ENCODE peak calls at places on chromosomes 6 and 20, in nine cellular contexts. P, I, Y, T, H, N, D, R and G are unnamed samples.
A peak's percentile ranks its signal among the peaks of the same experiment; 100 is the strongest.

GRCh38 chr20:2748551-2749342 is 51.7 kb downstream of the CPXM1 start:
- DNase-seq in P (no peak), I (no peak), Y (no peak), T (no peak), H (no peak), N (no peak), D (no peak), R (no peak), G (peak; percentile 25)

GRCh38 chr20:38726849-38727601 is 2.7 kb downstream of the SLC32A1 start:
- DNase-seq in P (no peak), I (no peak), Y (no peak), T (peak; percentile 88), H (no peak), N (peak; percentile 17), D (peak; percentile 33), R (no peak), G (peak; percentile 48)

GRCh38 chr6:157768304-157768703 is 54.7 kb upstream of the SNX9 start:
- DNase-seq in P (no peak), I (no peak), Y (no peak), T (no peak), H (no peak), N (no peak), D (no peak), R (no peak), G (no peak)

GRCh38 chr6:34663371-34663770 is 33.2 kb downstream of the ILRUN start:
- DNase-seq in P (no peak), I (no peak), Y (no peak), T (no peak), H (no peak), N (no peak), D (no peak), R (no peak), G (no peak)

GRCh38 chr6:117485433-117485832 is 3.0 kb downstream of the DCBLD1 start:
- DNase-seq in P (no peak), I (no peak), Y (no peak), T (no peak), H (no peak), N (no peak), D (no peak), R (no peak), G (no peak)

GRCh38 chr6:16419636-16420331 is 181.4 kb downstream of the GMPR start:
- DNase-seq in P (no peak), I (no peak), Y (no peak), T (no peak), H (no peak), N (no peak), D (no peak), R (no peak), G (no peak)

GRCh38 chr20:37936451-37936850 is 33.5 kb downstream of the VSTM2L start:
- DNase-seq in P (no peak), I (no peak), Y (no peak), T (no peak), H (no peak), N (no peak), D (no peak), R (no peak), G (no peak)

GRCh38 chr6:26351544-26351953 is 13.4 kb upstream of the BTN3A2 start:
- DNase-seq in P (no peak), I (no peak), Y (peak; percentile 98), T (no peak), H (no peak), N (no peak), D (no peak), R (peak; percentile 52), G (no peak)

GRCh38 chr6:94074764-94075163 is 655.4 kb upstream of the EPHA7 start:
- DNase-seq in P (no peak), I (no peak), Y (no peak), T (no peak), H (no peak), N (no peak), D (no peak), R (no peak), G (no peak)

GRCh38 chr6:134134654-134135053 is 82.2 kb upstream of the SLC2A12 start:
- DNase-seq in P (no peak), I (no peak), Y (no peak), T (no peak), H (no peak), N (no peak), D (no peak), R (no peak), G (no peak)

GRCh38 chr6:11921017-11921438 is 91.1 kb upstream of the HIVEP1 start:
- DNase-seq in P (no peak), I (peak; percentile 53), Y (peak; percentile 95), T (peak; percentile 27), H (no peak), N (no peak), D (no peak), R (peak; percentile 89), G (no peak)

GRCh38 chr6:81475646-81476045 is 276.8 kb downstream of the TENT5A start:
- DNase-seq in P (no peak), I (no peak), Y (no peak), T (no peak), H (no peak), N (no peak), D (no peak), R (no peak), G (no peak)

GRCh38 chr6:157434349-157435016 is 53.5 kb downstream of the ZDHHC14 start:
- DNase-seq in P (peak; percentile 52), I (peak; percentile 29), Y (no peak), T (no peak), H (no peak), N (no peak), D (no peak), R (peak; percentile 38), G (no peak)

GRCh38 chr6:160424256-160424655 is 76.1 kb downstream of the SLC22A3 start:
- DNase-seq in P (no peak), I (no peak), Y (no peak), T (no peak), H (no peak), N (no peak), D (no peak), R (no peak), G (no peak)

GRCh38 chr20:16615199-16615598 is 42.0 kb upstream of the KIF16B start:
- DNase-seq in P (no peak), I (peak; percentile 15), Y (peak; percentile 60), T (no peak), H (no peak), N (no peak), D (no peak), R (peak; percentile 66), G (no peak)

GRCh38 chr6:74642101-74642500 is 563.8 kb downstream of the COL12A1 start:
- DNase-seq in P (no peak), I (no peak), Y (no peak), T (no peak), H (no peak), N (no peak), D (no peak), R (no peak), G (no peak)

GRCh38 chr6:74650668-74651067 is 555.2 kb downstream of the COL12A1 start:
- DNase-seq in P (no peak), I (no peak), Y (no peak), T (no peak), H (no peak), N (no peak), D (no peak), R (no peak), G (no peak)

GRCh38 chr6:74645108-74645849 is 560.6 kb downstream of the COL12A1 start:
- DNase-seq in P (no peak), I (no peak), Y (no peak), T (no peak), H (no peak), N (no peak), D (no peak), R (no peak), G (no peak)

GRCh38 chr6:74651948-74652347 is 553.9 kb downstream of the COL12A1 start:
- DNase-seq in P (no peak), I (no peak), Y (no peak), T (no peak), H (no peak), N (no peak), D (no peak), R (no peak), G (no peak)

GRCh38 chr6:74646461-74646860 is 559.4 kb downstream of the COL12A1 start:
- DNase-seq in P (no peak), I (no peak), Y (no peak), T (no peak), H (no peak), N (no peak), D (no peak), R (no peak), G (no peak)
- H3K36me3 ChIP-seq in P (no peaks in the 10 kb centered on the region), I (no peaks in the 10 kb centered on the region), Y (no peaks in the 10 kb centered on the region), T (no peaks in the 10 kb centered on the region), H (no peaks in the 10 kb centered on the region), N (no peaks in the 10 kb centered on the region), D (no peaks in the 10 kb centered on the region), R (no peaks in the 10 kb centered on the region), G (no peaks in the 10 kb centered on the region)

GRCh38 chr6:43176423-43176786 is 5.3 kb downstream of the SRF start:
- DNase-seq in P (no peak), I (no peak), Y (no peak), T (no peak), H (no peak), N (no peak), D (no peak), R (no peak), G (no peak)
- H3K4me1 ChIP-seq in P (peaks cover 8% of the 10 kb centered on the region), I (peaks cover 14% of the 10 kb centered on the region), Y (peaks cover 20% of the 10 kb centered on the region), T (peaks cover 16% of the 10 kb centered on the region), H (peaks cover 16% of the 10 kb centered on the region), N (peaks cover 25% of the 10 kb centered on the region), D (peaks cover 36% of the 10 kb centered on the region), R (peaks cover 18% of the 10 kb centered on the region), G (peaks cover 25% of the 10 kb centered on the region)

DNA sequence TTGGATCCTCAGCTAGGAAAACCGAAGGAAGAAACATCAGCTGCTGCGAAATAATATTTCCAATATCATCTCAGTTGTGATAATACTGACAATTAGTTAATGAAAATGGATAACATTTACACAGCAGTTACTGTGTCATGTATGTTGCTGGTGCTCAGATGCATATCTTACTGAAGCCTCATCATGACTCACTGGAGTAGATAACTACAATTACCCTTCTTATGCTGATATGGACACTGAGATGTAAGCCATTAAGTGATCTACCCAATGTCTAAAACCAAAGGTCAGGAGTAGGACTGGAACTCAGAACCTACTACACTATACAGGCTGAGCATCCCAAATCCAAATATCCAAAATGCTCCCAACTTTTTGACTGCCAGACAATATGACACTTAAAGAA is 54.7 kb upstream of the LYRM2 start:
- DNase-seq in P (no peak), I (no peak), Y (no peak), T (no peak), H (no peak), N (no peak), D (no peak), R (no peak), G (no peak)
- H3K36me3 ChIP-seq in P (no peaks in the 10 kb centered on the region), I (no peaks in the 10 kb centered on the region), Y (peaks cover 11% of the 10 kb centered on the region), T (peaks cover 37% of the 10 kb centered on the region), H (peaks cover 44% of the 10 kb centered on the region), N (peaks cover 43% of the 10 kb centered on the region), D (peaks cover 36% of the 10 kb centered on the region), R (no peaks in the 10 kb centered on the region), G (peaks cover 3% of the 10 kb centered on the region)

DNA sequence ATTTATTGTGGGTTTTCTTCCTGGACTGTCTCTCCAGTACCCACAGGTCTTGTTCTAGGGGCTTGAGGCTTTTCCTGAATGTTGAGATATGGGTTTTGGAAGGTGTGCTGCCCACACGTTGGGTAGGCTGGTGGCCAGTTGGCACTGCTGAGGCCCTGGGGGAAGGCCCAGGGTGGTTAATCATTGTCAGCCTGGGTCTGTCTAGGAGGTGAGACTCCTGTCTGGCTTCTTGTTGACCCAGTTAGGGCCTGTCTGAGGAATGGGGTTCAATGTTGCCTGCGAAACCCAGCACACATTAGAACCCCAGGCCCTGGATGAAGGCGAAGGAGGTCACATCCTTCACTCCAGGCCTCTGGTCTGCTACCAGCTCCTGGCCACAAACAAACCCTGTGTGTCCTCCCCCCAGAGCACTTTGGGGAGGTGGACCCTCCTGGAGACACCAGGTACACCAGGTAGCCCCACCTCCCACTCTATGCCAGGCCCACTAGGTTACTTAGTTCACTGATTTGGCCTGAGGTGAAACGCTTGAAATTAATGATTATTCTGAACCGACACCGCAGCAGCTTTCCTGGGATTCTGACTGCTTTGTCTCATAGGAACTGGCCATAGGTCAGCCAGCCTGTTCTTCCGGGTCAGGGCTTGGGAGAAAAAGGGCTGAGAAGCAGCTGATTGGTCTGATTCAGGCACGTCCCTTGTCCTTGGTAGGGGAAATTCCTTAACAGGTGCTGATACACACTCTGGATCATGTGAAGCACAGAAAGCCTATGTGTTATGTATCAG is 15.2 kb downstream of the DNMT3B start:
- DNase-seq in P (no peak), I (no peak), Y (peak; percentile 35), T (no peak), H (no peak), N (no peak), D (no peak), R (no peak), G (no peak)
- H3K4me1 ChIP-seq in P (no peaks in the 10 kb centered on the region), I (no peaks in the 10 kb centered on the region), Y (no peaks in the 10 kb centered on the region), T (no peaks in the 10 kb centered on the region), H (no peaks in the 10 kb centered on the region), N (no peaks in the 10 kb centered on the region), D (peaks cover 3% of the 10 kb centered on the region), R (peaks cover 14% of the 10 kb centered on the region), G (peaks cover 31% of the 10 kb centered on the region)